ENCODE peak calls at places on chromosomes 6 and 20, in five cellular contexts. M, T, F, L and N are unnamed samples. For H3K4me1, the result is how much of the 10 kb centered on the place peaks cover.

GRCh38 chr6:54877713-54878317 is 31.2 kb downstream of the FAM83B start:
- DNase-seq in F (no peak), M (no peak), T (no peak), L (no peak), N (no peak)

GRCh38 chr20:14820771-14821170 is 483.4 kb upstream of the FLRT3 start:
- DNase-seq in F (no peak), T (no peak), M (no peak), L (no peak), N (no peak)

GRCh38 chr20:58222446-58222845 is 6.0 kb downstream of the ANKRD60 start:
- DNase-seq in T (no peak), L (no peak), F (no peak), M (no peak), N (no peak)

GRCh38 chr20:53494753-53495152 is 98.9 kb downstream of the ZNF217 start:
- DNase-seq in T (no peak), M (no peak), F (no peak), L (no peak), N (no peak)

GRCh38 chr6:36249536-36249935 is 20.3 kb upstream of the PNPLA1 start:
- DNase-seq in L (no peak), M (peak), F (no peak), T (peak), N (no peak)

GRCh38 chr20:19935842-19936241 is 81.3 kb upstream of the NAA20 start:
- DNase-seq in F (no peak), L (no peak), T (no peak), M (no peak), N (no peak)

GRCh38 chr6:114543696-114544095 is 200.9 kb upstream of the HS3ST5 start:
- DNase-seq in F (no peak), M (no peak), L (no peak), T (no peak), N (no peak)

GRCh38 chr6:135567375-135568083 is 70.0 kb upstream of the AHI1 start:
- DNase-seq in M (no peak), L (no peak), F (no peak), T (no peak), N (no peak)

GRCh38 chr6:33992191-33992590 is 153.7 kb downstream of the GRM4 start:
- DNase-seq in M (no peak), T (no peak), L (no peak), F (no peak), N (no peak)

GRCh38 chr6:158409451-158409850 is 97.2 kb downstream of the TULP4 start:
- DNase-seq in F (peak), M (peak), T (peak), L (no peak), N (no peak)

GRCh38 chr6:158408013-158408412 is 95.7 kb downstream of the TULP4 start:
- DNase-seq in T (no peak), M (no peak), L (no peak), F (no peak), N (no peak)

GRCh38 chr6:158406736-158407135 is 94.5 kb downstream of the TULP4 start:
- DNase-seq in F (no peak), L (no peak), T (no peak), M (no peak), N (no peak)

GRCh38 chr6:158410784-158411183 is 98.5 kb downstream of the TULP4 start:
- DNase-seq in T (no peak), F (no peak), L (no peak), M (no peak), N (no peak)

DNA sequence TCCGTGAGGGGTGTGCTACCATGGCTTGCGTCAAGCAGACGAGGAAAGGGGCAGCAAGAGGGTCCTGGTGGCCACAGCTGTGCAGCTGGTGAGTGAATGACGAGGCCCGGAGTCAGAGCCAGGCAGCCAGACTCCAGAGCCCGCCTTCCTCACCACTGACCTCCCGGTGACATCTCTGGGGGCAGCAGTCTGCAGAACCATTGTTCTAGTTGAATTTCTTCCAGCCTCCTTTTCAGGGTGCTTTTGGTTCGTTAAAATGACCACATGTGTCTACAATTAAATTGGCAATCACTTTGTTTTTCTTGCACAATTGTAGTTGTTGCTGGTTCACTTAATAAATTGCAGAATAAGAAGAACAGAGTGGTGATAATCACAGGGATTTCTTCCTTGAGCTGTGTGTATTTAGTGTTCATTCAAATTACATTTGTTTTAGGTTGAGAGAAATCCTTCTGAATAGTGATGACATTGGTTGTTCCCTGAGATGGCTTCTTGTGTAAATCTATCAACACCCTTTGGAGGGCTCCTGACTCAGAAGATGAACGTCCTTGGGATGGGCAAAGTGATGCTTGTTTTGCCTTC is 96.4 kb downstream of the TULP4 start:
- DNase-seq in T (peak), L (peak), F (peak), M (peak), N (no peak)
- H3K4me1 ChIP-seq in T (under half), L (under half), F (under half), M (under half), N (under half)

GRCh38 chr6:3778701-3779573 is 27.4 kb upstream of the PXDC1 start:
- DNase-seq in M (no peak), L (no peak), F (no peak), T (no peak), N (no peak)
- H3K27ac ChIP-seq in M (no peak), L (no peak), F (no peak), T (no peak), N (no peak)

GRCh38 chr20:31713312-31714049 is 9.2 kb downstream of the BCL2L1 start:
- DNase-seq in L (peak), M (peak), F (peak), T (peak), N (no peak)

GRCh38 chr20:31716818-31717477 is 5.7 kb downstream of the BCL2L1 start:
- DNase-seq in T (no peak), F (no peak), M (no peak), L (no peak), N (no peak)

GRCh38 chr20:31717478-31717946 is 5.2 kb downstream of the BCL2L1 start:
- DNase-seq in T (no peak), F (no peak), M (no peak), L (no peak), N (no peak)

GRCh38 chr20:31716351-31716750 is 6.3 kb downstream of the BCL2L1 start:
- DNase-seq in T (no peak), M (no peak), F (no peak), L (no peak), N (no peak)

DNA sequence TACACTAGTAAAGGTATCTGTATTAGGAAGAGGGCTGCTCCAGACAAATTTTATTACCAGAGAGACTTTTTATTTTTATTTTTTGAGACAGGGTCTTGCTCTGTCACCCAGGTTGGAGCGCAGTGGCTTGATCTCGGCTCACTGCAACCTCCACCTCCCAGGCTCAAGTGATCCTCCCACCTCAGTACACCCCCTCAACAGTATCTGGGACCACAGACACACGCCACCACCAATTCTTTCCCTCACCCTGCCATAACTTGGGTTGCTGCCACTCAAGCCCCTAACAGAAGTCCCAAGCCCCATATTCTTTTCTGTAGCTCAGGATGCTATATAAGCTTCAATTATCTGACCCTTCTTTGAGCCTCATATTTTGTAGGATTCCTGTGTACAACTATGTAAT is 6.9 kb downstream of the BCL2L1 start:
- DNase-seq in F (no peak), T (no peak), M (no peak), L (no peak), N (no peak)
- H3K4me3 ChIP-seq in F (no peak), T (no peak), M (no peak), L (no peak), N (no peak)

GRCh38 chr20:41032243-41032642 is 3.6 kb downstream of the TOP1 start:
- DNase-seq in F (no peak), L (no peak), M (peak), T (peak), N (no peak)
- H3K4me1 ChIP-seq in F (half or more), L (under half), M (under half), T (under half), N (under half)